ENCODE peak calls at places on chromosomes 6 and 20, in five cellular contexts. T is stomach; I is stimulated activated CD8-positive, alpha-beta memory T cell treated with anti-CD3 and anti-CD28 coated beads, Interleukin-4, amount 100 ng/mL, for 1 hour; J is activated T-helper 1 cell treated with Interleukin-2 at 50 U/mL for 16 hours; G is LoVo. N is an unnamed sample.

GRCh38 chr20:62482970-62483369 is 7.2 kb upstream of the GATA5 start:
- DNase-seq in T (no peak), I (no peak), J (no peak), G (no peak), N (no peak)

GRCh38 chr6:1263039-1263849 is 48.7 kb upstream of the FOXQ1 start:
- DNase-seq in T (no peak), I (no peak), J (no peak), G (peak), N (no peak)

GRCh38 chr20:23246682-23247664 is 103.6 kb upstream of the NXT1 start:
- DNase-seq in T (no peak), I (no peak), J (no peak), G (no peak), N (no peak)

GRCh38 chr6:147922764-147923163 is 414.3 kb downstream of the SAMD5 start:
- DNase-seq in T (no peak), I (no peak), J (no peak), G (no peak), N (no peak)

GRCh38 chr6:144737998-144738397 is 452.9 kb downstream of the UTRN start:
- DNase-seq in T (no peak), I (no peak), J (no peak), G (no peak), N (no peak)

GRCh38 chr6:126797981-126798380 is 320.5 kb upstream of the RSPO3 start:
- DNase-seq in T (no peak), I (no peak), J (no peak), G (no peak), N (no peak)

GRCh38 chr6:168326294-168327261 is 7.0 kb upstream of the DACT2 start:
- DNase-seq in T (no peak), I (no peak), J (no peak), G (peak), N (no peak)

GRCh38 chr6:85464722-85465150 is 14.9 kb downstream of the NT5E start:
- DNase-seq in T (no peak), I (no peak), J (no peak), G (peak), N (no peak)

GRCh38 chr6:167949121-167949684 is 48.3 kb upstream of the KIF25 start:
- DNase-seq in T (no peak), I (no peak), J (no peak), G (no peak), N (no peak)

GRCh38 chr6:46876126-46876525 is 45.6 kb downstream of the ADGRF5 start:
- DNase-seq in T (peak), I (no peak), J (no peak), G (peak), N (no peak)

GRCh38 chr20:58403272-58403671 is 14.2 kb downstream of the VAPB start:
- DNase-seq in T (no peak), I (no peak), J (no peak), G (no peak), N (no peak)

GRCh38 chr6:107310362-107310761 is 149.0 kb downstream of the PDSS2 start:
- DNase-seq in T (no peak), I (no peak), J (no peak), G (no peak), N (no peak)

GRCh38 chr6:71171478-71172070 is 117.0 kb upstream of the OGFRL1 start:
- DNase-seq in T (no peak), I (no peak), J (no peak), G (peak), N (no peak)

GRCh38 chr6:4313044-4313686 is 177.8 kb upstream of the ECI2 start:
- DNase-seq in T (no peak), I (no peak), J (no peak), G (peak), N (no peak)